ENCODE peak calls at places on chromosome 7, in ten cellular contexts. A is IMR-90, B is NB4, O is spleen, I is right lobe of liver, Q is Peyer's patch, K is K562, F is endothelial cell of umbilical vein, W is HCT116, U is body of pancreas. G is an unnamed sample.

GRCh38 chr7:38637957-38638356 is 6.8 kb upstream of the AMPH start:
- DNase-seq in A (no peak), B (no peak), O (no peak), I (no peak), Q (no peak), K (no peak), F (no peak), W (no peak), U (no peak), G (no peak)

GRCh38 chr7:47578581-47579270 is 3.2 kb downstream of the TNS3 start:
- DNase-seq in A (peak), B (no peak), O (no peak), I (no peak), Q (peak), K (no peak), F (peak), W (no peak), U (no peak), G (no peak)

GRCh38 chr7:46369933-46370654 is 449.0 kb upstream of the IGFBP3 start:
- DNase-seq in A (peak), B (no peak), O (no peak), I (no peak), Q (no peak), K (no peak), F (peak), W (peak), U (no peak), G (no peak)

GRCh38 chr7:101154693-101155102 is 422 bp downstream of the AP1S1 start:
- DNase-seq in A (no peak), B (no peak), O (no peak), I (no peak), Q (no peak), K (no peak), F (no peak), W (no peak), U (no peak), G (no peak)

GRCh38 chr7:143177374-143178119 is 5.7 kb upstream of the TAS2R39 start:
- DNase-seq in A (no peak), B (no peak), O (no peak), I (no peak), Q (no peak), K (no peak), F (no peak), W (no peak), U (no peak), G (no peak)

GRCh38 chr7:18655506-18655905 is 160.0 kb downstream of the HDAC9 start:
- DNase-seq in A (peak), B (no peak), O (no peak), I (no peak), Q (no peak), K (no peak), F (no peak), W (no peak), U (no peak), G (no peak)

GRCh38 chr7:112184455-112184854 is 21.7 kb downstream of the DOCK4 start:
- DNase-seq in A (no peak), B (no peak), O (no peak), I (no peak), Q (no peak), K (no peak), F (no peak), W (no peak), U (no peak), G (no peak)

GRCh38 chr7:80057503-80057902 is 77.1 kb upstream of the GNAI1 start:
- DNase-seq in A (no peak), B (no peak), O (no peak), I (no peak), Q (no peak), K (no peak), F (no peak), W (no peak), U (no peak), G (no peak)

GRCh38 chr7:116801092-116801710 is 61.2 kb upstream of the CAPZA2 start:
- DNase-seq in A (peak), B (no peak), O (no peak), I (no peak), Q (no peak), K (no peak), F (peak), W (peak), U (no peak), G (no peak)

GRCh38 chr7:5695037-5695708 is 86.3 kb downstream of the RNF216 start:
- DNase-seq in A (peak), B (no peak), O (peak), I (no peak), Q (peak), K (no peak), F (no peak), W (no peak), U (peak), G (no peak)

GRCh38 chr7:24825931-24826661 is 68.8 kb upstream of the GSDME start:
- DNase-seq in A (peak), B (no peak), O (no peak), I (no peak), Q (no peak), K (peak), F (peak), W (peak), U (peak), G (peak)

GRCh38 chr7:82429408-82429807 is 14.2 kb downstream of the CACNA2D1 start:
- DNase-seq in A (no peak), B (no peak), O (no peak), I (no peak), Q (no peak), K (no peak), F (no peak), W (no peak), U (no peak), G (no peak)

GRCh38 chr7:96320437-96320836 is 1.5 kb downstream of the SLC25A13 start:
- DNase-seq in A (no peak), B (peak), O (no peak), I (no peak), Q (no peak), K (no peak), F (no peak), W (no peak), U (no peak), G (no peak)

GRCh38 chr7:693280-693679 is 33.2 kb upstream of the DNAAF5 start:
- DNase-seq in A (no peak), B (no peak), O (peak), I (peak), Q (no peak), K (no peak), F (no peak), W (no peak), U (peak), G (no peak)

GRCh38 chr7:132750056-132750455 is 173.8 kb upstream of the PLXNA4 start:
- DNase-seq in A (no peak), B (no peak), O (no peak), I (no peak), Q (no peak), K (no peak), F (no peak), W (no peak), U (no peak), G (no peak)

GRCh38 chr7:18086165-18087030 is 58.8 kb upstream of the PRPS1L1 start:
- DNase-seq in A (no peak), B (no peak), O (peak), I (no peak), Q (no peak), K (peak), F (peak), W (no peak), U (peak), G (no peak)

GRCh38 chr7:106239406-106239805 is 45.4 kb downstream of the NAMPT start:
- DNase-seq in A (no peak), B (no peak), O (no peak), I (no peak), Q (no peak), K (no peak), F (no peak), W (no peak), U (no peak), G (no peak)

GRCh38 chr7:131636092-131636491 is 79.7 kb upstream of the PODXL start:
- DNase-seq in A (no peak), B (no peak), O (no peak), I (no peak), Q (no peak), K (no peak), F (peak), W (no peak), U (no peak), G (no peak)

GRCh38 chr7:157129907-157130460 is 8.7 kb upstream of the UBE3C start:
- DNase-seq in A (no peak), B (no peak), O (no peak), I (no peak), Q (no peak), K (no peak), F (no peak), W (no peak), U (no peak), G (no peak)

DNA sequence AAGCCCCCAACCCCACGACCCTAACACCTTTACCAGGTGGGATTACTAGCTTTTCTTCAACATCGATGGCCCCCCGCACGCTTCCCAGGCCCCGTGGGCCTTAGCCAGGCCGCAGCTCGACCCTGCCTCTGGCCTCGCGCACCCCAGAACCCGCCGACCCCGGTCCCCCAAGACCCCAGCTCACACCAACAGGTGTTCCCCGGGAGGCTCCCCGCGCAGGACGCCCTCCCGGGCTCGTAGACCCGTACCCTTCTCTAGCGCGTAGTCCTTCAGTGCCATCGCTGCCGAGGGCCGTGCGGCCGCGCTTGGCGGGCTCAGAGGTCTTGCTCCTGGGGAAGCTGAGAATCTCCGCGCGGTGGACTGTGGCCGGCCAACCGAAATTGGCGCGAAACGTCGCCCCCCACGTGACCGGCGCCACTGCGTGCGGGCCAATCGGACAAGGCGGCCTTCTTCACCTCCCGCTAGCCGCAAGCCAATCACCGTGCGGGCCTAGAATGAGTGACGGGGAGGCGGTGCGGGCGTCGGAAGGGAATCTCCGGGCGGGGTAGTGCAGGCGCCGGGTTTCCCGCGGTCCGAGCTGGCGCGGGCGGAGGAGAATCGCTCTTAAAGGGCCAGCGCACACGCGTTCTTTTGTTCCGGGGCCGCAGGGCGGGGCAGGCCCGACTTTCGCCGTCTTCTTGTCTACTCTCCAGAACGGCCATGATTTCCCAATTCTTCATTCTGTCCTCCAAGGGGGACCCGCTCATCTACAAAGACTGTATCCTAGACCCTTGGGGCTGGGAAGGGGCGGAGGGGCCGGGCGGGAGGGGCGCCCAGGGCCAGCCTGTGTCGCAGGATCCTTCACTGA is at the start of the genes AP4M1 and MCM7:
- DNase-seq in A (peak), B (peak), O (peak), I (peak), Q (peak), K (peak), F (peak), W (peak), U (peak), G (peak)
- TF ChIP-seq POLR2A in A (peak), B (peak), O (no peak), I (peak), Q (no peak), K (peak), F (peak), W (no peak), U (no peak), G (peak)

GRCh38 chr7:44062180-44062902 is 3.0 kb downstream of the PGAM2 start:
- DNase-seq in A (no peak), B (no peak), O (peak), I (peak), Q (no peak), K (no peak), F (no peak), W (no peak), U (peak), G (no peak)
- TF ChIP-seq POLR2A in A (no peak), B (no peak), O (no peak), I (no peak), Q (no peak), K (no peak), F (no peak), W (no peak), U (no peak), G (no peak)

DNA sequence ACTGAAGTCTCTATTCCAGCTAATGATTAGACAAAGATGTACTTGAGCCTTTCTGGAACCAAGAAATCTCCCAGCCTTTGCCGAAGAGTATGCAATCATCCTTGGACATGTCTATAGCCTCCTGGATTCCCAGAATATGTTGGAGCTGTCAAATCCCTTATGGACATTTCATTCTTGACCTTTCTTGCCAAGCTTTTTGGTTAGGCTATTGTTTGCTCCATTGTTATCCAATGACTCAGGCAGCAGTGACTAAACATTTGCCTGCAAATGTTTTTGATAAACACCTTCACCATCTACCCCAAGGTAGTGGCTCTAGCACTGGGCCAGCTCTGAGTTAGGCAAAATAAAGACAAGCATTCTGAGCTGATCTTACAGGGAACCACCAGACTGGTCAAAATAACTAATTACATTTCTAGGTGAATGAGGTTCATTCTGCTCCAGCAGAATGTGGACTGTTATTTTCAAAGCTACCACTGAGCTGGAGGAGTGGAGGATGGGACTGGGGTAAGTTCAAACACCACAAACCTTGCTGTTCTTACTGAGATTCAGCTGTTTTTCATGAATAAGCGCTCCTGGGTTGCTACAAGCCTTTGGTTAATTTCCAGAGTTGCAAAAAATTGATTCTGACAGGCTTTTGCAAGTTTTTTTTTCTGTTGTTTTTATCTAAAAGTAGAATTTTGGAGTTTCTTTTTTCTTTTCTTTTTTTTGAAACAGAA is 81.0 kb downstream of the TMEM270 start:
- DNase-seq in A (peak), B (no peak), O (no peak), I (no peak), Q (no peak), K (no peak), F (peak), W (no peak), U (no peak), G (no peak)
- TF ChIP-seq POLR2A in A (no peak), B (no peak), O (no peak), I (no peak), Q (no peak), K (no peak), F (no peak), W (no peak), U (no peak), G (no peak)

GRCh38 chr7:77415822-77416620 is at the start of gene GSAP:
- DNase-seq in A (no peak), B (peak), O (peak), I (peak), Q (peak), K (peak), F (peak), W (no peak), U (peak), G (peak)
- TF ChIP-seq POLR2A in A (no peak), B (no peak), O (peak), I (peak), Q (no peak), K (no peak), F (no peak), W (no peak), U (peak), G (no peak)